ENCODE peak calls at places on chromosomes 4 and X, in four cellular contexts. Q is GM10248; I is activated CD8-positive, alpha-beta memory T cell treated with anti-CD3 and anti-CD28 coated beads for 1 hour; R is GM20000. U is an unnamed sample.

GRCh38 chrX:111052478-111052877 is 43.5 kb upstream of the PAK3 start:
- DNase-seq in Q (no peak), I (no peak), R (no peak), U (no peak)

GRCh38 chr4:30721353-30722091 is 1.4 kb downstream of the PCDH7 start:
- DNase-seq in Q (peak; percentile 16), I (no peak), R (peak; percentile 30), U (no peak)

GRCh38 chrX:135425566-135425965 is 3.8 kb downstream of the SMIM10L2A start:
- DNase-seq in Q (no peak), I (no peak), R (no peak), U (no peak)

GRCh38 chr4:6395466-6396228 is 76.8 kb downstream of the PPP2R2C start:
- DNase-seq in Q (no peak), I (no peak), R (no peak), U (no peak)

GRCh38 chrX:23799469-23800065 is 16.6 kb downstream of the SAT1 start:
- DNase-seq in Q (no peak), I (no peak), R (no peak), U (no peak)

GRCh38 chr4:113675731-113676707 is 85.5 kb downstream of the CAMK2D start:
- DNase-seq in Q (no peak), I (no peak), R (no peak), U (no peak)

GRCh38 chr4:189547537-189547936 is 393.1 kb upstream of the FRG1 start:
- DNase-seq in Q (no peak), I (no peak), R (no peak), U (no peak)

GRCh38 chrX:34585561-34585960 is 71.5 kb downstream of the TMEM47 start:
- DNase-seq in Q (no peak), I (no peak), R (no peak), U (no peak)

GRCh38 chr4:40189997-40190396 is 6.8 kb upstream of the RHOH start:
- DNase-seq in Q (no peak), I (no peak), R (no peak), U (peak; percentile 71)

GRCh38 chrX:53116101-53116500 is 22.2 kb downstream of the KANTR start:
- DNase-seq in Q (no peak), I (no peak), R (no peak), U (no peak)

GRCh38 chr4:56817840-56818491 is 3.5 kb downstream of the SPINK2 start:
- DNase-seq in Q (peak; percentile 69), I (no peak), R (peak; percentile 76), U (peak; percentile 81)

GRCh38 chrX:106415276-106415895 is 196.4 kb upstream of the RADX start:
- DNase-seq in Q (peak; percentile 21), I (no peak), R (peak; percentile 11), U (peak; percentile 27)

GRCh38 chrX:65750674-65751469 is 83.4 kb downstream of the MSN start:
- DNase-seq in Q (peak; percentile 18), I (no peak), R (peak; percentile 14), U (peak; percentile 75)

GRCh38 chr4:6989331-6989923 is 53.7 kb upstream of the TADA2B start:
- DNase-seq in Q (no peak), I (no peak), R (no peak), U (no peak)

GRCh38 chr4:16194199-16194598 is 32.1 kb downstream of the TAPT1 start:
- DNase-seq in Q (no peak), I (no peak), R (no peak), U (no peak)

GRCh38 chr4:140755811-140756291 is 334 bp downstream of the TBC1D9 start:
- DNase-seq in Q (peak; percentile 57), I (no peak), R (peak; percentile 70), U (peak; percentile 56)

GRCh38 chr4:42280327-42281095 is 116.8 kb upstream of the SHISA3 start:
- DNase-seq in Q (peak; percentile 56), I (no peak), R (peak; percentile 53), U (peak; percentile 60)

GRCh38 chr4:158538176-158538575 is 16.5 kb downstream of the RXFP1 start:
- DNase-seq in Q (no peak), I (no peak), R (no peak), U (no peak)

GRCh38 chrX:311156-312129 is 7.2 kb downstream of the GTPBP6 start:
- DNase-seq in Q (no peak), I (no peak), R (no peak), U (no peak)

GRCh38 chrX:119573222-119573621 is 1.1 kb upstream of the UBE2A start:
- DNase-seq in Q (no peak), I (no peak), R (no peak), U (no peak)

GRCh38 chr4:153534792-153535629 is 68.9 kb downstream of the TMEM131L start:
- DNase-seq in Q (no peak), I (no peak), R (no peak), U (no peak)

GRCh38 chr4:22901631-22902030 is 208.9 kb downstream of the GBA3 start:
- DNase-seq in Q (no peak), I (no peak), R (no peak), U (no peak)

GRCh38 chr4:25030283-25031076 is at the start of gene LGI2:
- DNase-seq in Q (peak; percentile 24), I (no peak), R (peak; percentile 33), U (no peak)

GRCh38 chr4:17066972-17067371 is 168.5 kb upstream of the LDB2 start:
- DNase-seq in Q (no peak), I (no peak), R (no peak), U (no peak)

GRCh38 chr4:8542776-8543525 is 37.2 kb upstream of the GPR78 start:
- DNase-seq in Q (no peak), I (no peak), R (no peak), U (no peak)

GRCh38 chrX:107561468-107562215 is 66.7 kb upstream of the PRPS1 start:
- DNase-seq in Q (no peak), I (no peak), R (no peak), U (no peak)

GRCh38 chr4:5165419-5166369 is 114.4 kb downstream of the STK32B start:
- DNase-seq in Q (no peak), I (no peak), R (no peak), U (no peak)

GRCh38 chr4:828641-829271 is 2.8 kb upstream of the CPLX1 start:
- DNase-seq in Q (no peak), I (no peak), R (no peak), U (no peak)

GRCh38 chr4:128241425-128241913 is 46.1 kb downstream of the PGRMC2 start:
- DNase-seq in Q (no peak), I (no peak), R (no peak), U (no peak)

GRCh38 chrX:139905041-139905440 is 27.8 kb downstream of the ATP11C start:
- DNase-seq in Q (no peak), I (no peak), R (no peak), U (no peak)

GRCh38 chrX:19214248-19214787 is 92.0 kb upstream of the ADGRG2 start:
- DNase-seq in Q (no peak), I (no peak), R (no peak), U (no peak)

GRCh38 chrX:10176121-10177003 is 19.6 kb downstream of the CLCN4 start:
- DNase-seq in Q (no peak), I (no peak), R (no peak), U (peak; percentile 13)

GRCh38 chr4:53009824-53010223 is 147.7 kb downstream of the RASL11B start:
- DNase-seq in Q (peak; percentile 30), I (no peak), R (peak; percentile 39), U (peak; percentile 10)

GRCh38 chr4:87266986-87267385 is 46.6 kb upstream of the KLHL8 start:
- DNase-seq in Q (no peak), I (no peak), R (no peak), U (no peak)

GRCh38 chr4:65033899-65034298 is 624.6 kb upstream of the TECRL start:
- DNase-seq in Q (no peak), I (no peak), R (no peak), U (no peak)

GRCh38 chrX:110086162-110086915 is 83.4 kb downstream of the TMEM164 start:
- DNase-seq in Q (no peak), I (no peak), R (no peak), U (no peak)

GRCh38 chr4:139014391-139015268 is 951 bp upstream of the NOCT start:
- DNase-seq in Q (peak; percentile 30), I (no peak), R (peak; percentile 43), U (peak; percentile 55)

GRCh38 chr4:186015212-186015817 is 53.6 kb upstream of the TLR3 start:
- DNase-seq in Q (no peak), I (no peak), R (no peak), U (no peak)